ENCODE peak calls at places on chromosomes 6 and 20, in six cellular contexts. F, E, P, Y, L and A are unnamed samples.

GRCh38 chr6:47336334-47336733 is 26.6 kb upstream of the TNFRSF21 start:
- DNase-seq in F (no peak), E (no peak), P (no peak), Y (no peak), L (no peak), A (no peak)

GRCh38 chr6:157861184-157861583 is 38.1 kb downstream of the SNX9 start:
- DNase-seq in F (no peak), E (no peak), P (no peak), Y (no peak), L (no peak), A (no peak)

GRCh38 chr6:14550817-14551216 is 433.2 kb downstream of the CD83 start:
- DNase-seq in F (peak; percentile 69), E (peak; percentile 35), P (peak; percentile 37), Y (peak; percentile 43), L (no peak), A (no peak)

GRCh38 chr20:46635514-46636091 is 15.7 kb downstream of the SLC13A3 start:
- DNase-seq in F (no peak), E (no peak), P (no peak), Y (no peak), L (no peak), A (no peak)

GRCh38 chr20:36544134-36545018 is 3.1 kb downstream of the MYL9 start:
- DNase-seq in F (no peak), E (peak; percentile 68), P (no peak), Y (peak; percentile 79), L (no peak), A (peak; percentile 22)

GRCh38 chr20:18288748-18289705 is 700 bp downstream of the ZNF133 start:
- DNase-seq in F (no peak), E (peak; percentile 38), P (no peak), Y (peak; percentile 9), L (no peak), A (no peak)

GRCh38 chr6:10838794-10839333 is 525 bp upstream of the MAK start:
- DNase-seq in F (peak; percentile 74), E (no peak), P (no peak), Y (no peak), L (no peak), A (no peak)

GRCh38 chr6:1020133-1020532 is 291.8 kb upstream of the FOXQ1 start:
- DNase-seq in F (no peak), E (no peak), P (no peak), Y (no peak), L (no peak), A (no peak)

GRCh38 chr6:156420172-156420993 is 356.8 kb upstream of the ARID1B start:
- DNase-seq in F (no peak), E (peak; percentile 27), P (no peak), Y (peak; percentile 47), L (no peak), A (no peak)

GRCh38 chr20:16749573-16749972 is 1.4 kb downstream of the OTOR start:
- DNase-seq in F (no peak), E (no peak), P (no peak), Y (no peak), L (no peak), A (no peak)

GRCh38 chr20:33262658-33263065 is 20.4 kb upstream of the BPIFB1 start:
- DNase-seq in F (peak; percentile 35), E (peak; percentile 78), P (no peak), Y (peak; percentile 55), L (peak; percentile 7), A (peak; percentile 1)

GRCh38 chr20:4729265-4729664 is 7.6 kb downstream of the PRND start:
- DNase-seq in F (no peak), E (no peak), P (no peak), Y (no peak), L (no peak), A (no peak)

GRCh38 chr6:2242311-2242710 is 3.1 kb downstream of the GMDS start:
- DNase-seq in F (no peak), E (no peak), P (no peak), Y (no peak), L (no peak), A (no peak)

GRCh38 chr6:39903656-39904055 is 30.6 kb downstream of the MOCS1 start:
- DNase-seq in F (no peak), E (no peak), P (no peak), Y (no peak), L (no peak), A (no peak)

GRCh38 chr6:68677119-68677518 is 42.0 kb downstream of the ADGRB3 start:
- DNase-seq in F (no peak), E (peak; percentile 25), P (no peak), Y (no peak), L (no peak), A (no peak)

GRCh38 chr6:10221186-10221585 is 193.7 kb downstream of the TFAP2A start:
- DNase-seq in F (no peak), E (no peak), P (no peak), Y (no peak), L (no peak), A (no peak)

GRCh38 chr6:42352856-42353564 is 98.7 kb downstream of the TRERF1 start:
- DNase-seq in F (no peak), E (peak; percentile 88), P (no peak), Y (peak; percentile 73), L (no peak), A (no peak)

GRCh38 chr6:146361367-146361924 is 182.2 kb upstream of the RAB32 start:
- DNase-seq in F (no peak), E (peak; percentile 44), P (no peak), Y (peak; percentile 32), L (no peak), A (no peak)

GRCh38 chr6:30135757-30136156 is at the start of gene TRIM40:
- DNase-seq in F (no peak), E (no peak), P (peak; percentile 86), Y (no peak), L (no peak), A (no peak)

DNA sequence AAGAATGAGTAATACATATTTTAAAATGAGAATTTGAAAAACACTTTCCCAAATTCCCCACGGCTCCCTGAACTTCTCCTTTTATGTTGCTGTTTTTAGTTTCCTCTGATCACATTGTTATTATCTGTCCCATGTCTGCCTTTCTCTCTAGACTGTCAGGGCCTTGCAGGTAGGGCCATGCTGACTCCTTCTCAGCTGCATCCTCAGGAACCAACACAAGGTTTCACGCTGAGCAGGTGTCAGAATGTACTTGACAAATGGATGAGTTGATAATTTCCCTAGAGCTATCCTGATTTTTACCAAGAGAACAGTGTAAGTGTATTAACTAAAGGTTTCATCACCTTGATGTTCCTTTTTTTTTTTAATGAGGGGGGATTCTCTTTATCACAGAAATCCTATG is 337.8 kb downstream of the SYNE1 start:
- DNase-seq in F (peak; percentile 53), E (no peak), P (no peak), Y (no peak), L (no peak), A (no peak)
- H3K4me3 ChIP-seq in F (peak overlapping the region; percentile 79), E (no peak overlapping the region), P (no peak overlapping the region), Y (no peak overlapping the region), L (no peak overlapping the region), A (no peak overlapping the region)

GRCh38 chr6:43511824-43512415 is 1.8 kb upstream of the LRRC73 start:
- DNase-seq in F (no peak), E (no peak), P (no peak), Y (no peak), L (no peak), A (no peak)
- H3K4me3 ChIP-seq in F (no peak overlapping the region), E (no peak overlapping the region), P (no peak overlapping the region), Y (no peak overlapping the region), L (no peak overlapping the region), A (no peak overlapping the region)

GRCh38 chr20:32017711-32018251 is 7.5 kb downstream of the CCM2L start:
- DNase-seq in F (peak; percentile 79), E (no peak), P (peak; percentile 54), Y (no peak), L (no peak), A (no peak)
- H3K4me3 ChIP-seq in F (no peak overlapping the region), E (no peak overlapping the region), P (no peak overlapping the region), Y (no peak overlapping the region), L (no peak overlapping the region), A (no peak overlapping the region)

GRCh38 chr20:2694519-2694918 is 1.9 kb downstream of the EBF4 start:
- DNase-seq in F (no peak), E (no peak), P (no peak), Y (no peak), L (no peak), A (no peak)

GRCh38 chr20:2692886-2693285 is 306 bp downstream of the EBF4 start:
- DNase-seq in F (peak; percentile 24), E (no peak), P (no peak), Y (no peak), L (no peak), A (no peak)

GRCh38 chr20:2692036-2692885 is at the start of gene EBF4:
- DNase-seq in F (peak; percentile 7), E (peak; percentile 8), P (peak; percentile 47), Y (no peak), L (no peak), A (no peak)

GRCh38 chr20:2693996-2694471 is 1.5 kb downstream of the EBF4 start:
- DNase-seq in F (no peak), E (no peak), P (no peak), Y (no peak), L (no peak), A (no peak)

DNA sequence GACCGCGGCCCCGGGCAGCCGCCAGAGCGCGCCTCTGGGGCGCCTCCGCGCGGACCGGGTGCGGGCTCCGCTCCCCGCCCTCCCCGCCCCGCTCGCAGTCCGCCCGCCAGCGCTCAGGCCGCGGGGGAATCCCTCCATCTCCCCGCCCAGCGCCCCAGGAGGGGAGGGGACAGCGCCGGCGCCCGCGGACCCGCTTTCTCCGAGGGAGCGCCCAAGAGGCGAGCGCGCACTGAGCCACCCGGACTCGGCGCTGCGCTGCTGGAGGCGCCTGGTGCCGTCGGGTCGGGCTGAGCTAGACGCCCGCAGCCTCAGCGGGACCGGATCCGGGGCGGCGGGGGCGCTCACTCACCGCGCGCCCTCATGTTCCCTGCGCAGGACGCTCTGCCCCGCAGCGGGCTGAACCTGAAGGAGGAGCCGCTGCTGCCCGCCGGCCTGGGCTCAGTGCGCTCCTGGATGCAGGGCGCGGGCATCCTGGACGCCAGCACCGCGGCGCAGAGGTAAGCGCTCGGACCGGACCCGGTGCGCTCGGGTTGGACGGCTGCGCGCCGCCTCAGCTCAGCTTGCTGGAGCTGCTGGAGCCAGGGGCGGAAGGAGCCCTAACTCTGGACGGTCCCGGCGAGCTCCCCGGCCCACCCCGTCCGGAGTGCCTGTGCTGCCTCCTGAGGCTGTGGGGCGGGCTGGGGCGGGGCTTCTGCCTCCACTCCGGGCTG is 861 bp downstream of the EBF4 start:
- DNase-seq in F (no peak), E (peak; percentile 3), P (peak; percentile 36), Y (no peak), L (no peak), A (no peak)
- H3K4me3 ChIP-seq in F (no peak overlapping the region), E (no peak overlapping the region), P (peak overlapping the region; percentile 44), Y (no peak overlapping the region), L (peak overlapping the region; percentile 33), A (peak overlapping the region; percentile 36)

DNA sequence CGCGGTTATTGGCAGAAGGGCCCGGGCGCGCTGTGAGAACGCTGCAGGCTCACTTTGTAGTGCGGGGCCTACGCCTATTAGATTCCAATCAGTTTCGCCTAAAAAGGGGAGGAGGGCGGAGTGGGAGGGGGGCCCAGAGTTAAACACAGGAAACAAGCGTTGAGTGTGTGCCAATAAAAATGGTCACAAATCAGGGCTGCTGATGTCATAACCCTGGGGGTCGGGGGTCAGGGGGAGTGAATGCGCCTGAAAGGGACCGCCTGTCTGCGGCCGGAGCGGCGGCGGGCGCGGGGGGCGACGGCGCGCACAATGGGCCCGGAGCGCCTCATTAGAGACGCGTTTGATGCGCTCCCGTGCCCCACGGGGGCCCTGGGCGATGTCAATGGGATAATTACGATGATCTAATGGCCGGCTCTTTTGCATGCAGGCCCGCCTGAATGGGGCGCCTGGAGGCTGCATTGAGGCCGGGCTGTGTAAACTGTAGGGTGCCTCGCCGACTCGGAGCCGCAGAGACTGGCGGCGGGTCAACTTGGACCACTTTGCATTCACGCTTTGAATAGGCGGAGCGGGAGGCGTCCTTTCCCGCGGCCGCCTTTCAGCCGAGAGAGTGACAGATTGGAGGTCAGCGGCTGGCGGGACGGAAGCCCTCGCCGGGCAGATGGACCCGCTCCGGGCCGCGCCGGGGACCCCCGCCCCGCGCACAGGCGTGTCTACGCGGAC is 296.0 kb downstream of the TFAP2C start:
- DNase-seq in F (no peak), E (no peak), P (peak; percentile 8), Y (no peak), L (no peak), A (no peak)
- H3K4me3 ChIP-seq in F (no peak overlapping the region), E (no peak overlapping the region), P (peak overlapping the region; percentile 36), Y (peak overlapping the region; percentile 9), L (no peak overlapping the region), A (no peak overlapping the region)